ENCODE peak calls at places on chromosomes 1 and 21, in four cellular contexts. B, M, Q and P are unnamed samples.

GRCh38 chr1:33382651-33383415 is 48.1 kb downstream of the PHC2 start:
- DNase-seq in B (no peak), M (no peak), Q (no peak), P (no peak)

GRCh38 chr1:36894824-36895223 is 139.5 kb downstream of the GRIK3 start:
- DNase-seq in B (peak), M (no peak), Q (no peak), P (no peak)

GRCh38 chr1:201703646-201704438 is 125.1 kb upstream of the IPO9 start:
- DNase-seq in B (no peak), M (peak), Q (peak), P (no peak)

GRCh38 chr1:221548942-221549341 is 192.9 kb downstream of the DUSP10 start:
- DNase-seq in B (no peak), M (no peak), Q (no peak), P (no peak)

GRCh38 chr1:2126331-2127180 is 68.0 kb downstream of the FAAP20 start:
- DNase-seq in B (no peak), M (no peak), Q (no peak), P (no peak)

GRCh38 chr1:168053681-168054080 is 83.0 kb downstream of the GPR161 start:
- DNase-seq in B (no peak), M (no peak), Q (no peak), P (no peak)

GRCh38 chr21:43892984-43893535 is 28.0 kb downstream of the AGPAT3 start:
- DNase-seq in B (no peak), M (no peak), Q (no peak), P (no peak)

GRCh38 chr1:18816808-18817207 is 42.7 kb downstream of the TAS1R2 start:
- DNase-seq in B (no peak), M (no peak), Q (no peak), P (no peak)

GRCh38 chr1:29592731-29593130 is 356.4 kb downstream of the PTPRU start:
- DNase-seq in B (no peak), M (no peak), Q (no peak), P (no peak)

GRCh38 chr1:246726881-246727280 is 2.7 kb downstream of the SCCPDH start:
- DNase-seq in B (no peak), M (no peak), Q (no peak), P (no peak)

GRCh38 chr1:246726255-246726679 is 2.1 kb downstream of the SCCPDH start:
- DNase-seq in B (no peak), M (no peak), Q (no peak), P (no peak)

GRCh38 chr1:246724725-246725095 is 501 bp downstream of the SCCPDH start:
- DNase-seq in B (no peak), M (no peak), Q (peak), P (no peak)

GRCh38 chr1:246724001-246724724 is at the start of gene SCCPDH:
- DNase-seq in B (no peak), M (peak), Q (peak), P (peak)

GRCh38 chr1:246725191-246725590 is 982 bp downstream of the SCCPDH start:
- DNase-seq in B (no peak), M (no peak), Q (no peak), P (no peak)
- H3K4me3 ChIP-seq in B (peak), M (peak), Q (peak), P (peak)

GRCh38 chr1:40628903-40629292 is 36.6 kb downstream of the RIMS3 start:
- DNase-seq in B (no peak), M (no peak), Q (no peak), P (no peak)

GRCh38 chr1:40626383-40626770 is 39.1 kb downstream of the RIMS3 start:
- DNase-seq in B (no peak), M (peak), Q (no peak), P (no peak)

GRCh38 chr1:40633563-40634376 is 31.7 kb downstream of the RIMS3 start:
- DNase-seq in B (no peak), M (no peak), Q (no peak), P (no peak)

GRCh38 chr1:40627987-40628902 is 37.2 kb downstream of the RIMS3 start:
- DNase-seq in B (no peak), M (peak), Q (no peak), P (no peak)

DNA sequence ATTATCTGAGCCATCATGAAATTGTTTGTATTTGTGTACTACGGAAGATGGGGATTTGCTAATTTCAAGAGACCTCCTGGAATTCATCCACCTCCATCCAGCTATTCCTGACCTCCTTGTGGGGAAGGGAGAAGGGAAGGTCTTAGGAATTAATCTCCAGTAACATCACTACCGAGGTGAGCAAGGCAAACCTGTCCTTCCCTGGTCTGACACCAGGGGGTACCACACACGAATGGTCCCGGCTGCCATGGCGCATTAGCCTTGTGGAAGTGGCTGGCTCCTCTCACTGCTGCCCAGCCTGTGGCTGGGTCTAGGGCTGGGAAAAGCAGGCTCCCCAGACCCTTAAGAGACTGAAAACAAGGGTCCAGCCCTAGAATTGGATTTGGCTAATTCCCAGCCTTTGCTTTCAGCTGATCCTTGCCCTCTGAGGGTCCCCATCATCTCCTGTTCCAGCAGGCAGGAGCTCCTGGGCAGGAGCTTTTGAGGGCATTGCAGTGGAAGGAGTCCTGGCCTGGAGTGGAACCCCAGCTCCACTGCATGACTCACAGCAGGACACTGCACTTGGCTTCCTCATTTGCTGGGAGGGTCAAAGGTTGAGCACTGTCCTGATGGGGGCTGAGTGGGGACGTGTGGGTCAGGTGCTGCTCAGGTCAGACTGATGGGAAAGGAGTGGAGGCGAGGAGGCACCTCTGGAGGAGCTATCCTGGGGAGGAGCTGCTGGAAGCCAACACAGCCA is 34.8 kb downstream of the RIMS3 start:
- DNase-seq in B (no peak), M (no peak), Q (no peak), P (no peak)
- TF ChIP-seq CTCF in B (no peak), M (peak), Q (peak), P (peak)

DNA sequence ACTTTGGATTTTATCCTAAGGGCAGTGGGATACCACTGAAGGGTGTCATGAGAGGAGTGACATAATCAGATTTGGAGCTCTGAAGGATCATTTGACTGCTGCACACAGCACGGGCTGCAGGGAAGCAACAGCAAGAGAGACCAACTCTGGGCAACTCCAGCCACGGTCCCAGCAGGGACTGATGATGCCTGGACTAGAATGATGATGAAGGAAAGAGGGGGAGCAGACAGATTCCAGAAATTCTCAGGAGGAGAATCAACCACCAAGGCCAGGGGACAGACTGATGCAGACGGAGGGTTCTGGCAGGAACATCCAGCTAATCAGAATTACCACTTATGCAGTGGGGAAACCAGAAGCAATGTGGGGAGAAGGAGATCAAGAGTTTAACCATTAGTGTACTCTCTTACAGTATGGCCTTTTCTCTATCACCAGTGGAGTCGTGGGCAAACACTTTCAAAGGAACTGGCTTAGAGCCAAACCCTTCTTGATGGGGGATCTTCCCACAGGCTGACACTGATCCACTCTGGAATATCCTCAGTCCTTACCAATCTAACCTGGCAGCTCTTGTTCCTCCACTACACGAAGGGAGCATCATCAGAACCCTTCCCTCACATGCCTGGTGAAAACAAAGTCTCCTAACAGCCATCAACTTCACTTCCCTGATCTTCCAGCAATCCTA is 3.3 kb downstream of the URB1 start:
- DNase-seq in B (no peak), M (no peak), Q (no peak), P (no peak)
- H3K4me3 ChIP-seq in B (no peak), M (no peak), Q (no peak), P (peak)

GRCh38 chr1:76868154-76868882 is 1.0 kb downstream of the ST6GALNAC5 start:
- DNase-seq in B (no peak), M (peak), Q (no peak), P (no peak)
- TF ChIP-seq CTCF in B (peak), M (no peak), Q (peak), P (peak)

GRCh38 chr1:53734650-53735211 is 4.2 kb downstream of the GLIS1 start:
- DNase-seq in B (no peak), M (no peak), Q (peak), P (peak)
- H3K4me3 ChIP-seq in B (no peak), M (no peak), Q (peak), P (peak)